ENCODE peak calls at places on chromosomes 1 and 21, in five cellular contexts. H, G, K, F and Y are unnamed samples.
A peak's percentile ranks its signal among the peaks of the same experiment; 100 is the strongest.

GRCh38 chr1:8317647-8318360 is at the start of gene SLC45A1:
- DNase-seq in G (peak; percentile 71), F (peak; percentile 81), K (peak; percentile 17), H (no peak), Y (peak; percentile 36)

GRCh38 chr1:228308628-228309547 is 97.7 kb downstream of the TRIM11 start:
- DNase-seq in F (peak; percentile 9), G (no peak), K (no peak), H (no peak), Y (no peak)

GRCh38 chr1:119895102-119895501 is 1.2 kb downstream of the ADAM30 start:
- DNase-seq in K (no peak), F (no peak), H (no peak), G (no peak), Y (no peak)

GRCh38 chr1:175015243-175015642 is 8.0 kb downstream of the MRPS14 start:
- DNase-seq in F (no peak), H (no peak), G (no peak), K (no peak), Y (no peak)

GRCh38 chr1:27956761-27957160 is 3.0 kb upstream of the XKR8 start:
- DNase-seq in G (no peak), H (no peak), K (no peak), F (no peak), Y (no peak)

GRCh38 chr1:117370071-117370470 is 2.8 kb downstream of the MAN1A2 start:
- DNase-seq in F (no peak), K (no peak), G (no peak), H (no peak), Y (no peak)

GRCh38 chr1:10651377-10651776 is 145.1 kb downstream of the CASZ1 start:
- DNase-seq in K (no peak), H (no peak), F (no peak), G (peak; percentile 27), Y (no peak)

GRCh38 chr1:229230136-229230892 is 40.6 kb upstream of the RAB4A start:
- DNase-seq in K (no peak), F (no peak), G (no peak), H (no peak), Y (no peak)

GRCh38 chr1:247054992-247055415 is 23.6 kb downstream of the ZNF670 start:
- DNase-seq in G (no peak), H (no peak), F (peak; percentile 40), K (no peak), Y (no peak)

GRCh38 chr1:120133228-120133927 is 42.9 kb downstream of the SEC22B start:
- DNase-seq in G (no peak), F (no peak), K (no peak), H (no peak), Y (no peak)

GRCh38 chr1:230503741-230504140 is 77.6 kb upstream of the PGBD5 start:
- DNase-seq in F (no peak), G (no peak), K (no peak), H (no peak), Y (no peak)

GRCh38 chr1:19203440-19203839 is 6.6 kb downstream of the UBR4 start:
- DNase-seq in H (no peak), G (no peak), F (peak; percentile 49), K (no peak), Y (no peak)

GRCh38 chr1:18474559-18474958 is 6.2 kb upstream of the KLHDC7A start:
- DNase-seq in H (no peak), K (no peak), F (no peak), G (no peak), Y (no peak)

GRCh38 chr1:53066941-53067738 is 5.1 kb downstream of the PODN start:
- DNase-seq in F (no peak), G (no peak), K (no peak), H (no peak), Y (no peak)

GRCh38 chr1:98003442-98003841 is 82.6 kb upstream of the DPYD start:
- DNase-seq in K (no peak), H (no peak), F (no peak), G (no peak), Y (no peak)

GRCh38 chr1:21594495-21594894 is 74.7 kb downstream of the RAP1GAP start:
- DNase-seq in H (no peak), K (no peak), G (no peak), F (no peak), Y (no peak)

GRCh38 chr1:165063181-165063955 is 293.1 kb downstream of the LMX1A start:
- DNase-seq in F (no peak), K (no peak), H (no peak), G (no peak), Y (no peak)

GRCh38 chr1:41775961-41776585 is 142.6 kb downstream of the HIVEP3 start:
- DNase-seq in F (no peak), K (no peak), H (no peak), G (no peak), Y (no peak)

GRCh38 chr1:109927908-109928307 is 17.3 kb downstream of the CSF1 start:
- DNase-seq in G (no peak), F (peak; percentile 90), K (no peak), H (no peak), Y (no peak)

GRCh38 chr1:219582865-219583264 is 30.0 kb downstream of the ZC3H11B start:
- DNase-seq in K (no peak), H (no peak), F (no peak), G (no peak), Y (no peak)

GRCh38 chr21:29323189-29323588 is 24.5 kb downstream of the BACH1 start:
- DNase-seq in F (no peak), G (no peak), K (no peak), H (no peak), Y (no peak)

GRCh38 chr1:9724706-9725476 is 73.4 kb downstream of the PIK3CD start:
- DNase-seq in F (no peak), K (peak; percentile 68), H (peak; percentile 72), G (peak; percentile 60), Y (peak; percentile 79)

GRCh38 chr1:25066731-25067520 is 136.8 kb upstream of the RUNX3 start:
- DNase-seq in F (no peak), K (no peak), H (no peak), G (no peak), Y (no peak)

GRCh38 chr1:9151326-9151860 is 22.5 kb upstream of the GPR157 start:
- DNase-seq in G (no peak), H (no peak), F (peak; percentile 64), K (no peak), Y (no peak)

GRCh38 chr1:38561699-38562098 is 297.9 kb downstream of the RRAGC start:
- DNase-seq in F (no peak), K (no peak), H (no peak), G (no peak), Y (no peak)

GRCh38 chr1:231241751-231242150 is 739 bp downstream of the GNPAT start:
- DNase-seq in K (peak; percentile 33), H (peak; percentile 48), G (no peak), F (no peak), Y (peak; percentile 8)

GRCh38 chr1:155319536-155319935 is 1.2 kb upstream of the RUSC1 start:
- DNase-seq in H (no peak), G (no peak), F (no peak), K (no peak), Y (no peak)

GRCh38 chr1:162681127-162681435 is 48.8 kb downstream of the DDR2 start:
- DNase-seq in H (no peak), K (no peak), G (no peak), F (no peak), Y (no peak)

GRCh38 chr1:211236633-211237321 is 22.4 kb upstream of the RCOR3 start:
- DNase-seq in F (no peak), K (no peak), G (peak; percentile 26), H (no peak), Y (no peak)

GRCh38 chr1:18883636-18884418 is 18.5 kb downstream of the ALDH4A1 start:
- DNase-seq in G (peak; percentile 79), H (peak; percentile 74), K (peak; percentile 61), F (peak; percentile 67), Y (peak; percentile 75)

GRCh38 chr1:54215578-54215977 is 15.6 kb downstream of the MRPL37 start:
- DNase-seq in H (no peak), F (no peak), G (no peak), K (no peak), Y (no peak)

GRCh38 chr1:235943581-235944114 is 76.9 kb upstream of the LYST start:
- DNase-seq in F (no peak), K (no peak), H (no peak), G (no peak), Y (no peak)

GRCh38 chr1:160006312-160006940 is 25.4 kb downstream of the PIGM start:
- DNase-seq in K (peak; percentile 73), H (peak; percentile 71), F (peak; percentile 70), G (peak; percentile 81), Y (peak; percentile 85)

GRCh38 chr1:178122283-178122682 is 28.4 kb downstream of the RASAL2 start:
- DNase-seq in G (no peak), F (no peak), K (no peak), H (no peak), Y (peak; percentile 11)

GRCh38 chr1:101314244-101314643 is 77.4 kb downstream of the S1PR1 start:
- DNase-seq in K (no peak), G (no peak), H (no peak), F (no peak), Y (peak; percentile 50)

GRCh38 chr1:85581138-85581801 is 709 bp downstream of the CCN1 start:
- DNase-seq in K (peak; percentile 68), H (no peak), F (peak; percentile 78), G (peak; percentile 81), Y (peak; percentile 48)

GRCh38 chr1:229714964-229715603 is 89.0 kb downstream of the URB2 start:
- DNase-seq in F (no peak), G (peak; percentile 32), H (no peak), K (peak; percentile 48), Y (peak; percentile 60)

DNA sequence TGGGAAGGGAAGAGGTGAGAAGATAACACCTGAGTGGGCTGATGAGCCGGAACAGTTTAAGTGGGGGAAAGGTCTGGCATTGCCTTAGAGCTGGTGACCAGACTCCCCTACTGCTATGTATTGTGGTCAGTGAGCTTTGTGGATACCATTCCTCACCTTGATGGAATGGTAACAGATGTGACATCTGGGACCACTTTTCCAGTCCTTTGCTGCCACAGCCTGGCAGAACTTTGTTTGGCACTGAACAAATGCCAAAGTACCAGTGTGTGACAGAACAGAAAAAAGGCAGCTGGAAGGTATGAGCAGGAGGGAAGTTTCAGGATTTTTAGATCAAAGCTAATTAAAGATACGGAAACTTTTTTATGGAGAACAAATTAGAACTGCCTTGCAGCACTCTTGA is 6.2 kb downstream of the MED8 start:
- DNase-seq in G (no peak), H (no peak), K (no peak), F (no peak), Y (no peak)
- TF ChIP-seq CTCF in G (no peak), H (peak; percentile 24), K (no peak), F (peak; percentile 50), Y (no peak)

GRCh38 chr1:186681136-186681535 is 913 bp upstream of the PTGS2 start:
- DNase-seq in F (no peak), K (no peak), H (no peak), G (peak; percentile 4), Y (no peak)
- H3K4me3 ChIP-seq in F (peak overlapping the region; percentile 30), K (peak overlapping the region; percentile 66), H (no peak overlapping the region), G (peak overlapping the region; percentile 59), Y (peak overlapping the region; percentile 71)

GRCh38 chr1:200290010-200290685 is 119.7 kb downstream of the ZNF281 start:
- DNase-seq in F (no peak), K (no peak), G (peak; percentile 48), H (no peak), Y (peak; percentile 37)
- TF ChIP-seq CTCF in F (no peak), K (no peak), G (peak; percentile 19), H (no peak), Y (peak; percentile 1)

GRCh38 chr1:61079898-61080336 is 2.4 kb upstream of the NFIA start:
- DNase-seq in K (peak; percentile 12), H (no peak), F (peak; percentile 85), G (peak; percentile 18), Y (no peak)
- H3K4me3 ChIP-seq in K (no peak overlapping the region), H (no peak overlapping the region), F (no peak overlapping the region), G (no peak overlapping the region), Y (no peak overlapping the region)